ENCODE peak calls at places on chromosomes 7 and 10, in seven cellular contexts. O, B, E, S, J, M and P are unnamed samples.

GRCh38 chr10:95976295-95977229 is 66.8 kb upstream of the CCNJ start:
- DNase-seq in O (no peak), B (no peak), E (no peak), S (no peak), J (no peak), M (no peak), P (no peak)

GRCh38 chr10:44393834-44394547 is 9.1 kb upstream of the CXCL12 start:
- DNase-seq in O (no peak), B (no peak), E (no peak), S (no peak), J (no peak), M (no peak), P (no peak)

GRCh38 chr7:29639887-29640600 is 76.4 kb downstream of the PRR15 start:
- DNase-seq in O (no peak), B (no peak), E (no peak), S (no peak), J (no peak), M (no peak), P (no peak)

GRCh38 chr7:131011976-131012375 is 278.0 kb upstream of the KLF14 start:
- DNase-seq in O (peak), B (peak), E (no peak), S (peak), J (no peak), M (peak), P (no peak)

GRCh38 chr7:81676813-81677212 is 93.0 kb downstream of the HGF start:
- DNase-seq in O (peak), B (peak), E (no peak), S (no peak), J (no peak), M (peak), P (no peak)

GRCh38 chr7:95473276-95473985 is 12.3 kb upstream of the ASB4 start:
- DNase-seq in O (peak), B (no peak), E (no peak), S (no peak), J (no peak), M (no peak), P (no peak)

GRCh38 chr10:19832624-19833507 is 16.6 kb downstream of the PLXDC2 start:
- DNase-seq in O (peak), B (no peak), E (peak), S (no peak), J (no peak), M (peak), P (no peak)

GRCh38 chr7:13908667-13909382 is 80.6 kb downstream of the ETV1 start:
- DNase-seq in O (no peak), B (no peak), E (no peak), S (no peak), J (no peak), M (peak), P (no peak)